ENCODE peak calls at places on chromosomes 2 and 18, in four cellular contexts. Q is neuronal stem cell, T is H1, O is IMR-90. I is an unnamed sample.

GRCh38 chr2:23516546-23517256 is 131.7 kb downstream of the KLHL29 start:
- DNase-seq in Q (no peak), T (no peak), O (no peak), I (no peak)

GRCh38 chr2:33134086-33134763 is 187.5 kb downstream of the LTBP1 start:
- DNase-seq in Q (peak), T (no peak), O (peak), I (peak)

GRCh38 chr2:67463810-67464209 is 66.7 kb downstream of the ETAA1 start:
- DNase-seq in O (peak), Q (no peak), T (no peak), I (peak)

GRCh38 chr18:36025025-36025424 is 42.3 kb downstream of the RPRD1A start:
- DNase-seq in T (no peak), O (peak), Q (no peak), I (peak)

GRCh38 chr2:68282814-68283812 is 30.8 kb upstream of the PPP3R1 start:
- DNase-seq in T (no peak), O (peak), Q (no peak), I (peak)

GRCh38 chr2:122808286-122808969 is 1053.0 kb downstream of the TSN start:
- DNase-seq in O (no peak), Q (no peak), T (no peak), I (no peak)

GRCh38 chr2:39875914-39876267 is 96.8 kb upstream of the THUMPD2 start:
- DNase-seq in O (peak), Q (no peak), T (no peak), I (no peak)

GRCh38 chr18:37242091-37242490 is 323.5 kb downstream of the CELF4 start:
- DNase-seq in O (no peak), Q (no peak), T (no peak), I (no peak)

GRCh38 chr2:101496279-101496678 is 21.4 kb upstream of the RFX8 start:
- DNase-seq in O (no peak), Q (no peak), T (no peak), I (no peak)

GRCh38 chr18:54717673-54718435 is 110.4 kb upstream of the RAB27B start:
- DNase-seq in Q (no peak), O (no peak), T (peak), I (peak)

GRCh38 chr2:180601016-180601415 is 379.4 kb upstream of the UBE2E3 start:
- DNase-seq in T (no peak), O (no peak), Q (no peak), I (no peak)

GRCh38 chr18:9734189-9734588 is 26.1 kb downstream of the RAB31 start:
- DNase-seq in T (no peak), Q (no peak), O (no peak), I (no peak)

GRCh38 chr18:46226461-46226860 is 122.3 kb downstream of the HAUS1 start:
- DNase-seq in Q (no peak), T (no peak), O (peak), I (peak)

GRCh38 chr2:157809212-157809611 is 66.9 kb downstream of the ACVR1 start:
- DNase-seq in T (no peak), Q (no peak), O (peak), I (peak)

GRCh38 chr2:231344851-231345250 is 50.7 kb upstream of the B3GNT7 start:
- DNase-seq in Q (no peak), O (no peak), T (no peak), I (no peak)

GRCh38 chr2:203893386-203893785 is 25.8 kb downstream of the CTLA4 start:
- DNase-seq in O (peak), T (no peak), Q (no peak), I (no peak)

GRCh38 chr2:221969087-221969829 is 329.5 kb downstream of the PAX3 start:
- DNase-seq in Q (peak), T (no peak), O (peak), I (peak)

GRCh38 chr2:32777714-32778113 is 149.9 kb downstream of the TTC27 start:
- DNase-seq in T (no peak), Q (no peak), O (no peak), I (no peak)

GRCh38 chr2:111145951-111146350 is 25.2 kb downstream of the BCL2L11 start:
- DNase-seq in T (no peak), Q (no peak), O (no peak), I (no peak)

GRCh38 chr2:8803658-8804379 is 33.6 kb downstream of the KIDINS220 start:
- DNase-seq in O (peak), Q (no peak), T (no peak), I (peak)

GRCh38 chr18:23281626-23282436 is 146.5 kb downstream of the CABLES1 start:
- DNase-seq in O (no peak), Q (no peak), T (no peak), I (peak)

GRCh38 chr18:46335551-46336059 is 231.4 kb downstream of the HAUS1 start:
- DNase-seq in O (no peak), T (peak), Q (peak), I (no peak)

GRCh38 chr2:46769809-46770208 is 145.8 kb downstream of the MCFD2 start:
- DNase-seq in Q (no peak), T (no peak), O (peak), I (no peak)

GRCh38 chr2:178074123-178075005 is 1.8 kb upstream of the PDE11A start:
- DNase-seq in T (no peak), O (no peak), Q (no peak), I (peak)

GRCh38 chr18:14144628-14144895 is 12.3 kb upstream of the ZNF519 start:
- DNase-seq in O (no peak), T (no peak), Q (no peak), I (no peak)

GRCh38 chr2:114797540-114797939 is 355.1 kb downstream of the DPP10 start:
- DNase-seq in O (no peak), T (no peak), Q (no peak), I (no peak)

GRCh38 chr2:218008060-218009040 is 5.6 kb upstream of the TNS1 start:
- DNase-seq in Q (no peak), O (peak), T (no peak), I (no peak)

GRCh38 chr2:226427538-226428307 is 371.9 kb downstream of the IRS1 start:
- DNase-seq in O (peak), T (no peak), Q (no peak), I (peak)

GRCh38 chr18:55421612-55422381 is 166.2 kb downstream of the TCF4 start:
- DNase-seq in T (no peak), O (no peak), Q (no peak), I (peak)

GRCh38 chr2:224569654-224570053 is 15.5 kb downstream of the CUL3 start:
- DNase-seq in O (no peak), T (no peak), Q (no peak), I (no peak)

GRCh38 chr2:155733091-155733870 is 599.2 kb downstream of the NR4A2 start:
- DNase-seq in O (no peak), T (no peak), Q (no peak), I (no peak)

GRCh38 chr18:48348739-48349138 is 60.4 kb downstream of the ZBTB7C start:
- DNase-seq in T (no peak), Q (no peak), O (no peak), I (no peak)

GRCh38 chr2:118388771-118389170 is 300.5 kb downstream of the INSIG2 start:
- DNase-seq in T (no peak), Q (no peak), O (peak), I (no peak)

GRCh38 chr2:119283873-119284331 is 60.3 kb downstream of the STEAP3 start:
- DNase-seq in Q (no peak), T (no peak), O (peak), I (no peak)

GRCh38 chr2:67451086-67451832 is 54.1 kb downstream of the ETAA1 start:
- DNase-seq in Q (no peak), O (peak), T (no peak), I (peak)

GRCh38 chr18:31952223-31952622 is 9.3 kb upstream of the TRAPPC8 start:
- DNase-seq in O (no peak), T (no peak), Q (no peak), I (no peak)

GRCh38 chr18:31954349-31954748 is 11.4 kb upstream of the TRAPPC8 start:
- DNase-seq in Q (no peak), O (peak), T (no peak), I (no peak)

GRCh38 chr18:31946305-31947046 is 3.5 kb upstream of the TRAPPC8 start:
- DNase-seq in T (no peak), Q (no peak), O (no peak), I (no peak)

DNA sequence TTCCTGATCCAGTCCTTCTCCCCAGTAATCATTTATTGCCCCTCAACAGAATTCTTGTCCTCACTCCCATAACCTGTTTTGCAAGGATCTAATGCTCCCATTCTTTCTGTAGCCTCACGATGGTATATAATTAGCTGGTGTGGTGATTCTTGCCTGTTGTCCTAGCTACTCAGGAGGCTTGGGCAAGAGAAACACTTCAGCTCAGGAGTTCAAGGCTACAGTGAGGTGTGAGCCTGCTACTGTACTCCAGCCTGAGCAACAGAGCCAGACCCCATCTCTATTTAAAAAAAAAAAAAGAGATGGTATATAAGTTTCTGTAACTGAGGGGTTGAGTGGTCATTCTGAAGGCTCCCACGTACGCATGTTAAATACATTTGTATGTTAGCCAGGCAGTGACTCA is 7.7 kb upstream of the TRAPPC8 start:
- DNase-seq in T (no peak), Q (no peak), O (no peak), I (no peak)
- H4K91ac ChIP-seq in T (peak), Q (no peak), O (no peak), I (no peak)

GRCh38 chr2:216683846-216684245 is 11.5 kb downstream of the IGFBP5 start:
- DNase-seq in T (no peak), Q (no peak), O (peak), I (peak)

GRCh38 chr2:216681683-216682082 is 13.7 kb downstream of the IGFBP5 start:
- DNase-seq in Q (no peak), O (peak), T (no peak), I (no peak)

GRCh38 chr2:216679658-216680024 is 15.7 kb downstream of the IGFBP5 start:
- DNase-seq in Q (no peak), O (peak), T (no peak), I (peak)

GRCh38 chr2:216678813-216679657 is 16.3 kb downstream of the IGFBP5 start:
- DNase-seq in Q (no peak), T (no peak), O (no peak), I (no peak)

DNA sequence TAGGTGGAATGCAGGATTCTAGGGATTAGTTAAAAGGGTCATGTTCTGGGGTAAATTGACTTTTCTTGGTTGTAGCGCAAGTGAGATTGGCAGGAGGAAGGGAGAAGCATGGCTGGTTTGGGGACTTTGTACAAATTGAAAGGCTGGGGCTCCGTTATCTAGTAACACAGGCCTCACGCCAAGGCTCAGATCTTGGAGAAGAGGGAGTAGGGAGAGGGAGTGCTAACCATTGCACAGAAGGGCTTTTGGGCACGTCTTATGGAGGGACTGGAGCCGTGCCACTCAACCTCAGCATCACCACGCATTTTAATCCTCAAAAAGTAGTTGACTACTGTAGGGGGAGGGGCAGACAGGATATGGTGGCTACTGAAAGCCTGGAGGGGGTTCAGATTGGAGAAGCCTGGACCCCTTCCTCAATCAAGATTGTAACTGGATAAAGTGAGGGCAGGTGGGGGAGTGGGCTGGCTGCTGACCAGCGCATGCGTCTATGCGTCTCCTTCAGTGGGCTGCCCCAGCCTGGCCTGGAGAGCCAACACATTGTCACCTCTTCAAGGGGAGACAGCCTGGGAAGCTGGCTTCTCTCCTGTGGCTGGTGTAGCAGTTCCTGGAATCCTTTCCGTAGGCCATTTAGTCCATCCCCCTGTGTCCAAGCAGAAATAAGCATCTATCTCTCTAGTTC is 14.3 kb downstream of the IGFBP5 start:
- DNase-seq in Q (no peak), O (peak), T (no peak), I (no peak)
- H4K91ac ChIP-seq in Q (no peak), O (no peak), T (no peak), I (no peak)

GRCh38 chr2:20633794-20634259 is 17.1 kb downstream of the HS1BP3 start:
- DNase-seq in T (no peak), O (no peak), Q (no peak), I (no peak)
- H4K91ac ChIP-seq in T (peak), O (no peak), Q (no peak), I (peak)

GRCh38 chr2:205448189-205448588 is 234.1 kb upstream of the NRP2 start:
- DNase-seq in O (no peak), Q (no peak), T (no peak), I (no peak)

GRCh38 chr2:205456682-205457081 is 225.6 kb upstream of the NRP2 start:
- DNase-seq in T (no peak), Q (no peak), O (no peak), I (no peak)

GRCh38 chr2:205453200-205453599 is 229.1 kb upstream of the NRP2 start:
- DNase-seq in O (no peak), Q (no peak), T (no peak), I (no peak)

GRCh38 chr2:205451901-205452300 is 230.4 kb upstream of the NRP2 start:
- DNase-seq in Q (no peak), T (no peak), O (no peak), I (no peak)
- H4K91ac ChIP-seq in Q (no peak), T (no peak), O (no peak), I (no peak)

DNA sequence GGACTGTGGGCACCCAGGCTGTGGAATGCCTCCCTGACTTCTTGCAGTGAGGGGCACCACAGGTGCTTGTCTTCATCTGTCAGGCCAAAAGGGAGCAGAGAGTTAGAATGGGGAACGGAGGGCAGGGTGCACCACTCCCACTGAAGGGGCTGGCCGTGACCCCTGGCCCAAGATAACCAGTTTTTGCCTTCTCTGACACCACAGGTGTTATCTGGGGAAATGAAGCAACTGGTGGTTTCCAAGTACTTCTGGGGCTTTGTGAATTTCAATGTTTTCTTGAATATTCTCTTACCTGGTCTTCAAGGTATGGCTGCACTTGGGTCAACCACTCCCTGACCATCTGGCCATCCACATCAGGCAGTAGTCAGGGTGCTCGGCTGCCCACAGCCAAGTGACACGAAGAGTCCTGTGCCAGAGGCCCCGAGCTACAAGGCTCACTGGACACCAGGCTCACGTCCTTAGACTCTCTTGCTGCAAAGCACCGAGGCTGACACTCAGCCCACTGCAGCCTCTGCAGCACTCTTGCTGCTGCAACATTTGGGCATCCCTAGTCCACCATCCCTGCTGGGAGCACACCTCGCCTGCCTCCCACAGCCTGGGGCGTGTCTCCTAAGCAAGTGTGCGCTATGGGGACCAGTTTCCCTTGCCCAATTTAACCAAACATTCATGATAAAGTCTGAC is 57.0 kb downstream of the FAM178B start:
- DNase-seq in O (no peak), T (no peak), Q (no peak), I (no peak)
- H4K91ac ChIP-seq in O (no peak), T (no peak), Q (no peak), I (no peak)

DNA sequence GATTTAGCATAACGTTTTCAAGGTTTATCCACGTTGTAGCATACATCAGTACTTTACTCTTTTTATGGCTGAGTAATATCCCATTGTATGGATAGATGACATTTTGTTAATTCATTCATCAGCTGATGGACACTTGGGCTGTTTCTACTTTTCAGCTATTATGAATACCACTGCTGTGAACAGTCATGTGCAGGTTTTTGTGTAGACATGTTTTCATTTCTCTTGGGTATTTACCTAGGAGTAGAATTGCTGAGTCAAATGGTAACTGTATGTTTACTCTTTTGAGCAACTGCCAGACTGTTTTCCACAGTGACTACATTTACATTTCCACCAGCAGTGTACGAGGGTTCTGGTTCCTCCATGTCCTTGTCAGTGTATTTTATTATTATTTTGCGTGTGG is 33.9 kb downstream of the COX7A2L start:
- DNase-seq in O (no peak), T (no peak), Q (no peak), I (peak)
- H4K91ac ChIP-seq in O (no peak), T (no peak), Q (no peak), I (no peak)

GRCh38 chr2:236601306-236602202 is 31.9 kb downstream of the ACKR3 start:
- DNase-seq in O (no peak), Q (no peak), T (no peak), I (no peak)

GRCh38 chr2:236604971-236605734 is 35.5 kb downstream of the ACKR3 start:
- DNase-seq in O (no peak), Q (no peak), T (no peak), I (no peak)

GRCh38 chr2:236606023-236606422 is 36.4 kb downstream of the ACKR3 start:
- DNase-seq in O (no peak), Q (no peak), T (no peak), I (no peak)

GRCh38 chr2:236602678-236603077 is 33.1 kb downstream of the ACKR3 start:
- DNase-seq in O (no peak), Q (no peak), T (no peak), I (no peak)

GRCh38 chr2:236603361-236604015 is 33.9 kb downstream of the ACKR3 start:
- DNase-seq in O (no peak), T (no peak), Q (no peak), I (no peak)
- H4K91ac ChIP-seq in O (no peak), T (no peak), Q (no peak), I (no peak)